ENCODE peak calls at places on chromosomes 12 and 14, in seven cellular contexts. I is mucosa of descending colon, Q is prostate gland, H is suprapubic skin, C is left lung, R is MM.1S, K is IMR-90. X is an unnamed sample. For H3K9me3 and H3K4me1, the result is how much of the 10 kb centered on the place peaks cover.

GRCh38 chr12:110688446-110689001 is 391 bp downstream of the HVCN1 start:
- DNase-seq in I (no peak), Q (no peak), H (no peak), C (peak), R (no peak), K (no peak), X (no peak)

GRCh38 chr12:93440043-93440835 is 1.5 kb downstream of the UBE2N start:
- DNase-seq in I (no peak), Q (no peak), H (no peak), C (no peak), R (no peak), K (peak), X (no peak)

GRCh38 chr12:95608252-95609033 is 57.2 kb upstream of the USP44 start:
- DNase-seq in I (no peak), Q (no peak), H (no peak), C (no peak), R (no peak), K (peak), X (no peak)

GRCh38 chr14:71116206-71117122 is 209.2 kb downstream of the PCNX1 start:
- DNase-seq in I (peak), Q (no peak), H (no peak), C (no peak), R (no peak), K (no peak), X (no peak)

GRCh38 chr14:68585690-68586089 is 207.2 kb downstream of the ZFP36L1 start:
- DNase-seq in I (no peak), Q (no peak), H (no peak), C (no peak), R (no peak), K (peak), X (no peak)

GRCh38 chr12:65643595-65644386 is 180.5 kb upstream of the HMGA2 start:
- DNase-seq in I (no peak), Q (no peak), H (no peak), C (no peak), R (no peak), K (peak), X (no peak)

GRCh38 chr12:85829391-85829790 is 6.8 kb downstream of the RASSF9 start:
- DNase-seq in I (no peak), Q (no peak), H (no peak), C (no peak), R (no peak), K (peak), X (no peak)

GRCh38 chr12:5442251-5443006 is 10.5 kb downstream of the NTF3 start:
- DNase-seq in I (no peak), Q (peak), H (no peak), C (no peak), R (peak), K (peak), X (no peak)

GRCh38 chr12:68621092-68622081 is 10.7 kb downstream of the RAP1B start:
- DNase-seq in I (no peak), Q (no peak), H (no peak), C (no peak), R (no peak), K (no peak), X (no peak)

GRCh38 chr12:119204716-119205285 is 26.1 kb downstream of the HSPB8 start:
- DNase-seq in I (no peak), Q (no peak), H (no peak), C (no peak), R (no peak), K (no peak), X (no peak)

GRCh38 chr14:103071544-103072251 is 12.3 kb upstream of the LBHD2 start:
- DNase-seq in I (peak), Q (peak), H (no peak), C (peak), R (no peak), K (no peak), X (peak)

GRCh38 chr12:26991826-26992225 is 22.4 kb downstream of the TM7SF3 start:
- DNase-seq in I (no peak), Q (no peak), H (no peak), C (no peak), R (no peak), K (no peak), X (no peak)

GRCh38 chr12:26989873-26990272 is 24.3 kb downstream of the TM7SF3 start:
- DNase-seq in I (no peak), Q (no peak), H (no peak), C (no peak), R (no peak), K (no peak), X (no peak)

GRCh38 chr12:27000962-27001361 is 13.2 kb downstream of the TM7SF3 start:
- DNase-seq in I (no peak), Q (no peak), H (no peak), C (no peak), R (no peak), K (no peak), X (no peak)

GRCh38 chr12:26994109-26994508 is 20.1 kb downstream of the TM7SF3 start:
- DNase-seq in I (no peak), Q (no peak), H (no peak), C (no peak), R (no peak), K (no peak), X (no peak)

GRCh38 chr12:26995706-26996105 is 18.5 kb downstream of the TM7SF3 start:
- DNase-seq in I (no peak), Q (no peak), H (no peak), C (no peak), R (no peak), K (no peak), X (no peak)
- H3K9me3 ChIP-seq in I (under half), Q (under half), H (under half), C (under half), R (under half), K (under half), X (under half)

DNA sequence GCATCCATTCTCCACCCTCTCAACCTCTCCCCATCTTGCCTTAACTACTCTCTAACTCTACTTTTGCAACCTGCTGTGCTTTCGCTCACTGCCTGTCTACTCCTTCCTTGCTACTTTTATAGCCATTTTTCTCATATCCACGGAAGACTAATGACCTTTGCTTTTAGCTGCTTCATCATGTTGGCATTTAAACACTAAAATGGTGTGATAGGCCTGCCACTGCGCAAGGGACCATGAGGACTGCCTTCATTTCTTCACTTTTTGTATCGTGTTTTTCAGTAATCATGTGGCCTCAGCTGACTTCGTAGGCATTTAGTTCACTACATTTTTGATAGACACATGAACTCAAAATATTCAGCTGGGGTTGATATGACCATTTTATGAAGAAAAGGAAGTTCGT is 252.1 kb downstream of the BCAT1 start:
- DNase-seq in I (no peak), Q (no peak), H (no peak), C (no peak), R (no peak), K (no peak), X (no peak)
- H3K4me1 ChIP-seq in I (under half), Q (under half), H (under half), C (under half), R (under half), K (under half), X (under half)

DNA sequence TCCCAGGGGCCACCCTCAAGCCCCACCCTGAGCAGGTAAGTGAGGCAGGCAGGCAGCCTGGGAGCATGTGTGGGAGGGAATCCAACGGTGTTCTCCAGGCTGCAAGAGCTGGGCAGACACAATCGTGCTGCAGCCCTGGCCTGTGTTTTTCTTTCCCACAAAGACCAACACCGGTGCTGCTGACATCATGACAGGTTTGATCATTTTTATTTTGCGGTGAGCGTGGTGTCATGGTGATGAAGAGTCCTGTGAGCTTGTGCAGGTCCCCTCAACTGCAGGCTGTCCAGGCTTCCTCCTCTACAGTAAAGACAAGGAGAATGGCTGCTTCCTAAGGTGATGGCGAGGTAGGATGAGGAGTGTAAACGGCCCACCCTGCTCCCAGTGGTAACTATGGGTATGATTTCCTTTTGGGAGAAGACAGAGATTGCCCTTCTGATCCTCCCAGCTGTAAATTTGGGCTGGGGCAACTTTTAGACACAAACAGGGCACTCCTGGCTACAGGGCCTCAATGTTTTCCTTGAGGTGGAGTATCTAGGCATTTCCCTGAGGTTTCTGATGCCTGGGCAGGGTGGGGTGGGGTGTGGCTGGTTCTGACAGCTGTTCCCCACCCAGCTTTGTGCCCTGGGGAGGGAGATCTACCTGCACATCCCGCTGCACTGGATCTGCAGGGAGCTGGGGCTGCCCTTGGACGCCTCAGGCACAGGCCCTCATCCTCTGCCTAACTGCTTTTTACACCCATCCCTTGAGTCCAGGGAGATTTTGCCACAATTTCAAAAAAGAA is 109.1 kb downstream of the VCPKMT start:
- DNase-seq in I (peak), Q (no peak), H (no peak), C (no peak), R (no peak), K (no peak), X (no peak)
- TF ChIP-seq CTCF in I (no peak), Q (no peak), H (peak), C (no peak), R (no peak), K (peak), X (no peak)

DNA sequence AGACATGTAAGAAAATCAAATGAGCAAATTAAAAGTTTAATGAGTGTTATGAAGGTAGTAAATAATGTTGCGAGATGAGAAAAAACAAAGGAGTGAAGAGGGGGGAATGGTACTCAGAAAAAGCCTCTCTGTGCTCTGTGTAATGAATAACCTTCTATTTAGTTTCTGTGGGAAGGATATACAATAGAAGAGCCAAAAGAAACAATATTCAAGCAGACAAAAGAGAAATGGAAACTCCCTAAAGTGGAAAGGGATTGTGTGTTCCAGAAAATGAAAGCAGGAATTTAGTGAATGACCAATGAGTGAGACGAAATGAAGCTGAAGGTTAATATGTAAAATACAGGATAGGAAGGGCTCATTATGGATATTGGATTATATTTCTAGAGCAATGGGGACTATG is 18.5 kb downstream of the OR4K1 start:
- DNase-seq in I (no peak), Q (no peak), H (no peak), C (no peak), R (no peak), K (no peak), X (no peak)
- H3K9me3 ChIP-seq in I (under half), Q (under half), H (under half), C (under half), R (under half), K (under half), X (under half)

GRCh38 chr12:11657511-11657910 is 8.0 kb downstream of the ETV6 start:
- DNase-seq in I (no peak), Q (no peak), H (no peak), C (no peak), R (no peak), K (no peak), X (no peak)
- H3K4me1 ChIP-seq in I (under half), Q (under half), H (half or more), C (half or more), R (under half), K (under half), X (under half)

DNA sequence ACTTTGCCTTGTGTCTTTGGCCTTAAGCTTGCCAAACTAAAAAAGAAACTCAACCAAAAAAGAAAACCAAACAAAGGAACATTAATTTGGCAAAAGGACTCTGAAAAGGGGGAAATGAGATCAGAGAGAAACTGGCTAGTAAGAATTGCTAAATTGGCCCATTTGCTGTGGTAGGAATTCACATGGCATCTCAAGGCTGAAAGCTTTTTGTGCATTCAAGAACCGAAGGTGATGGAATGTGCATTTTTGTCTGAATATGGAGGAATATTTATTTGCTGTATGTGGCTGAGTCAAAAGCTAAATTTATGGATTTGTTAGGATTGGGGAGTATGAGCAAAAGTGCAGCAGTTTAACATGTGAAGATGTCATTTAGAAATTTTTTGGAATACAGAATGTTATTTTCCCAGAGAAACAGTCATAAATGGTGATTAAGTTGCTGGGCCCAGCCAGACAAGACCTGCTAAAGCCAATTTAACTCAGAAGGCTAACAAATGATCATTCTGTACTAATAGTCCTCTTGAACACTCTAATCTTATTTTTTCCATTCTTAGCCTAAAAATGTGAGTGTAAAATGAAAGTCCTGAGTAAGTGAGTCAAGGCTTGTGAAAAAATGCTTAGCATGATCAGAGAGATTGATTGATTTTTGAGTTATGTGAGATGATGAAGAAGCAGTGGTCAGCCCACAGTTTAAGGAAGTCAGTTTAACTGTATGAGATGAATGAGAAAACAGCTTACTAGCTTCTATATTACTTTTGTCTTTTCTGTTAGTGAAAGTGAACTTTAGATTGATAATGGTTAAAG is 94.1 kb downstream of the ANO6 start:
- DNase-seq in I (no peak), Q (no peak), H (no peak), C (no peak), R (no peak), K (peak), X (no peak)
- TF ChIP-seq CTCF in I (no peak), Q (no peak), H (no peak), C (no peak), R (no peak), K (peak), X (no peak)

DNA sequence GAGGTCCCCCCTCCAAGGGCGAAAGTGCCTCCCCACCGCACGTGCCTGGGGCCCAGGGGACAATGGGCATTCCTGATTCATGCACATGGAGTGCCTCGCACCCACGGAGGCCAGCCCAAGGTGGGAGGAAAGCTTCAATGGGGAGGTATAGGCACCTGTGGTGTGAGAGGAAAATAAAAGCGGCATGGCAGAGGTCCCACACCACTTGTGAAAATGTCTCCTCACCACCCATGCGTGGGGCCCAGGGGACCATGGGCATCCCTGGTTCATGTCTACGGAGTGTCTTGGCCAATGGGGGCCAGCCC is 384.7 kb downstream of the ALG10 start:
- DNase-seq in I (peak), Q (no peak), H (no peak), C (peak), R (no peak), K (no peak), X (peak)
- H3K9me3 ChIP-seq in I (half or more), Q (under half), H (half or more), C (half or more), R (under half), K (under half), X (under half)

GRCh38 chr14:64513271-64513670 is 8.7 kb downstream of the ZBTB1 start:
- DNase-seq in I (no peak), Q (no peak), H (no peak), C (no peak), R (no peak), K (no peak), X (no peak)
- H3K4me1 ChIP-seq in I (under half), Q (under half), H (half or more), C (half or more), R (under half), K (under half), X (under half)

DNA sequence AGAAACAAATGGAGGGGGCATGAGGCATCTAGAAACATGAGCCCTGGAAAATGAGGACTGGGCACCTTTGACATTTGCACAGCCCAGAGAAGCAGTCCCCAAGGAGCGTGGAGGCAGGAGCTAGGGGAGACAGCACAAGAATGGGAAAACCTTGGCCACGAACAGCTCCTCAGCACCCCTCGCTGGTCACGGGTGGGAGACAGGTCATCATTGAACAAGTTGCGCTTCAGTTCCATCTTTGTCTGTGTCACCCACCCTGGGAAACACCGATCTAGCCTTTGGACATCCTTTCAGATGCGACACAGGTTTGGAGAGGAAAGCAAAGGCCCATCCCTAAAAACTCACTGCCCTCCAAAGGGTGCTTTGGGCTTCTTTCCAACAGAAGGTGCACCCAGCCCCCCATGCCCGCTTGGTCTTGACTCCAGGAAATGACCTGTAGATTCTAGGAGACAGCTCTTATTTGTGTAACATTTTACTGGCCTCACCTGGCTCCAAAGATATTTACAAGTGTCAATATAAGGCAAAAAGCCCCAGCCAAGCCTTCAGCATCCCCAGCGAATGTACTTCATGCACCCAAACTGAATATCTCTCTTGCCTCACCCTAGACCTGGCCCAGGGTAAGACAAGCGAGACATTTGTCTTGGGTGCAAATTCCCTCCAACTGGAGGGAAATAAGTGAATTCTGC is 28.8 kb upstream of the CLMN start:
- DNase-seq in I (no peak), Q (no peak), H (peak), C (no peak), R (no peak), K (no peak), X (no peak)
- TF ChIP-seq CTCF in I (no peak), Q (no peak), H (no peak), C (no peak), R (no peak), K (no peak), X (no peak)

X was measured in right lobe of liver.